ENCODE peak calls at places on chromosomes 12 and 14, in five cellular contexts. R is right atrium auricular region, U is A549, D is Peyer's patch, N is uterus. F is an unnamed sample.

GRCh38 chr14:50060871-50061663 is 55.3 kb downstream of the VCPKMT start:
- DNase-seq in R (peak), U (peak), D (peak), N (peak), F (peak)

GRCh38 chr14:36522347-36522971 is 2.4 kb upstream of the NKX2-1 start:
- DNase-seq in R (no peak), U (no peak), D (no peak), N (no peak), F (no peak)

GRCh38 chr12:14514154-14514842 is 53.4 kb downstream of the PLBD1 start:
- DNase-seq in R (no peak), U (no peak), D (peak), N (no peak), F (peak)

GRCh38 chr12:67525500-67525884 is 123.1 kb upstream of the DYRK2 start:
- DNase-seq in R (no peak), U (no peak), D (no peak), N (no peak), F (no peak)

GRCh38 chr12:107478881-107479280 is 206.7 kb upstream of the PWP1 start:
- DNase-seq in R (no peak), U (no peak), D (no peak), N (no peak), F (peak)

GRCh38 chr12:15001733-15002471 is 29.1 kb downstream of the PDE6H start:
- DNase-seq in R (peak), U (no peak), D (no peak), N (peak), F (no peak)

GRCh38 chr12:88468546-88468945 is 111.7 kb downstream of the KITLG start:
- DNase-seq in R (no peak), U (no peak), D (no peak), N (no peak), F (no peak)

GRCh38 chr12:124752437-124753229 is 111.0 kb downstream of the SCARB1 start:
- DNase-seq in R (no peak), U (no peak), D (no peak), N (no peak), F (no peak)

GRCh38 chr12:89225401-89225800 is 126.9 kb downstream of the DUSP6 start:
- DNase-seq in R (no peak), U (no peak), D (peak), N (peak), F (peak)

GRCh38 chr12:108696111-108696995 is 35.0 kb downstream of the CORO1C start:
- DNase-seq in R (no peak), U (no peak), D (no peak), N (peak), F (peak)

GRCh38 chr12:17283563-17283962 is 677.6 kb upstream of the LMO3 start:
- DNase-seq in R (no peak), U (no peak), D (no peak), N (no peak), F (no peak)

GRCh38 chr12:17284873-17285272 is 678.9 kb upstream of the LMO3 start:
- DNase-seq in R (no peak), U (no peak), D (no peak), N (no peak), F (no peak)

GRCh38 chr12:17276196-17276595 is 670.2 kb upstream of the LMO3 start:
- DNase-seq in R (no peak), U (no peak), D (no peak), N (no peak), F (no peak)

DNA sequence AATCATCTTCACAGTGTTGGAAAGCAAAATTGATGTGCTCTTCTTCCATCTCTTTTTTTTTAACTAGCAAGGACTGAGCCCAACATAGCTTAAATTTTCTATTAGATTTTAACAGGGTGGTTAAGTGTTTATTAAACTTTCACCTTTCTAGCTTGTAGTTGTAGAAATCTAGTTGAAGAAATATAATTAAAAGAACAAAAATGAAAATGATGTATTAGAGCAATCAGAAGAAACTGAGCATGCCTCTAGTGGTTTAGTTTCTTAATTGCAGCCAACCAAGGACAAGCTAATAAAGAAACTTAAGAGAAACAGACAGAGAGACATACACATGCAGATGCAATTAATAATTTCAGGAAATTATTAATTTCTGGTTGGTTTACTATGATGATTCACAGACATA is 673.0 kb upstream of the LMO3 start:
- DNase-seq in R (no peak), U (peak), D (no peak), N (no peak), F (no peak)
- TF ChIP-seq CTCF in R (no peak), U (peak), D (no peak), N (no peak), F (no peak)

GRCh38 chr14:88681755-88682494 is 110.8 kb downstream of the EML5 start:
- DNase-seq in R (no peak), U (no peak), D (no peak), N (no peak), F (no peak)

GRCh38 chr14:88688386-88688785 is 104.4 kb downstream of the EML5 start:
- DNase-seq in R (no peak), U (no peak), D (no peak), N (no peak), F (no peak)

GRCh38 chr14:88683119-88683518 is 109.6 kb downstream of the EML5 start:
- DNase-seq in R (no peak), U (no peak), D (no peak), N (no peak), F (peak)

GRCh38 chr14:88682495-88683114 is 110.1 kb downstream of the EML5 start:
- DNase-seq in R (no peak), U (no peak), D (no peak), N (no peak), F (no peak)
- H3K4me3 ChIP-seq in R (no peak), U (no peak), D (no peak), N (no peak), F (no peak)

DNA sequence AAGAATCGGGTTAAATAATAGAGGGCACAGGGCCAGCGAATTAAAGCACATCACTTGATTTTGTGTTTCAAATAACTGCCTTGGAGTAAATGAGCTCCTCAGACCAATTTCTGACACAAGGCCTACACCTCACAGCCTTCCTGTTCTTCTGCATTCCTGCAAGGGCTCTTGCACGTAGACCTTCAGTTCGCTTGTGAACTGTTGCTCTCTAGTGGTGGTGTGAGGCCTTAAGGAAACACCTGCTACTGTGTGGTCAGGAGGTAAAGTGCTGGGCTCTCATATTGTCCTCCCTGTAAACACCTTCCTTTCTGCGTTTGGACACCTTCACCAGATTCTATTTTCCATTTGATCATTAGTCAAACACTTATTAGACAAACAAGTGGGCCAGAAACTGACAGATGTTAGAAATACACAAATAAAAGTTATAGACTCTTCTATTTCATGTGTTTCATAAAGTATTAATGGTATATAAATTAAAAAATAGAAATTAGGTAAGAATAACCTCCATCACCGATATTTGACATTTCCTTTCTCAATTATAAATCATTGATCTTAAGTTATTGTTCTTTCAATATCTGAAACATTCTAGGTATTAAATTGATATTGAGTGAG is 29.2 kb upstream of the KLRF1 start:
- DNase-seq in R (no peak), U (peak), D (peak), N (no peak), F (peak)
- TF ChIP-seq CTCF in R (peak), U (peak), D (peak), N (peak), F (peak)

GRCh38 chr14:73754911-73755360 is 40.8 kb upstream of the PNMA1 start:
- DNase-seq in R (no peak), U (no peak), D (peak), N (no peak), F (no peak)
- H3K4me3 ChIP-seq in R (no peak), U (peak), D (peak), N (peak), F (peak)

GRCh38 chr12:49069507-49070346 is at the start of gene RHEBL1:
- DNase-seq in R (peak), U (peak), D (peak), N (peak), F (peak)
- TF ChIP-seq CTCF in R (no peak), U (no peak), D (no peak), N (peak), F (no peak)

DNA sequence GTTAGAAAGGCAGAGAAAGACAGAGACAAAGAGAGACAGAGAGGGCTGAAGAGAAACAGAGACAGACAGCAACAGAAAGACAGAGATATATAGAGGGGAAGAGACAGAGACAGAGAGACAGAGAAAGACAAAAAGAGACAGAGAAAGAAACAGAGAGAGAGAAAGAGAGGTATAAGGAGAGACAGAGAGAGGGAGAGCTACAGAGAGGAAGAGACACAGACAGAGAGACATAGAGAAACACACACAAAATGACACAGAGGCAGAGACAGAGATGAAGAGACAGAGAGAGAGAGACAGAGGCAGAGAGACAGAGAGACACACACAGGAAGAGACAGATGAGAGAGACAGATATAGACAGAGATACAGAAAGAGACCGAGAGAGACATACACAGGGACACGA is 168.6 kb downstream of the TMEM121 start:
- DNase-seq in R (no peak), U (no peak), D (no peak), N (no peak), F (no peak)
- H3K4me3 ChIP-seq in R (no peak), U (no peak), D (no peak), N (no peak), F (no peak)